ENCODE peak calls at places on chromosome 15, in eight cellular contexts. X, R, S, Z, L, J, V and Q are unnamed samples.

GRCh38 chr15:31353931-31354330 is 27.3 kb downstream of the KLF13 start:
- DNase-seq in X (peak), R (no peak), S (no peak), Z (no peak), L (no peak), J (peak), V (no peak), Q (no peak)

GRCh38 chr15:71743861-71744382 is 66.4 kb upstream of the NR2E3 start:
- DNase-seq in X (no peak), R (peak), S (peak), Z (peak), L (peak), J (no peak), V (peak), Q (peak)

GRCh38 chr15:98635848-98636247 is 12.5 kb upstream of the IGF1R start:
- DNase-seq in X (no peak), R (no peak), S (no peak), Z (no peak), L (no peak), J (no peak), V (no peak), Q (no peak)

GRCh38 chr15:49844390-49844789 is 223.5 kb downstream of the DTWD1 start:
- DNase-seq in X (no peak), R (no peak), S (no peak), Z (no peak), L (no peak), J (no peak), V (no peak), Q (no peak)

GRCh38 chr15:48641416-48641815 is 4.1 kb downstream of the FBN1 start:
- DNase-seq in X (no peak), R (no peak), S (no peak), Z (no peak), L (no peak), J (no peak), V (no peak), Q (no peak)

GRCh38 chr15:29674661-29675533 is 147.4 kb downstream of the TJP1 start:
- DNase-seq in X (peak), R (peak), S (no peak), Z (peak), L (peak), J (peak), V (no peak), Q (peak)

GRCh38 chr15:70343961-70344360 is 246.2 kb upstream of the TLE3 start:
- DNase-seq in X (no peak), R (no peak), S (no peak), Z (no peak), L (no peak), J (no peak), V (no peak), Q (no peak)

GRCh38 chr15:93201940-93202339 is 112.9 kb upstream of the RGMA start:
- DNase-seq in X (no peak), R (no peak), S (no peak), Z (no peak), L (no peak), J (no peak), V (no peak), Q (no peak)

GRCh38 chr15:55372701-55373440 is 35.3 kb downstream of the CCPG1 start:
- DNase-seq in X (no peak), R (no peak), S (no peak), Z (no peak), L (no peak), J (no peak), V (peak), Q (no peak)

GRCh38 chr15:57213783-57214366 is 162.4 kb upstream of the CGNL1 start:
- DNase-seq in X (no peak), R (no peak), S (no peak), Z (peak), L (no peak), J (no peak), V (peak), Q (no peak)

GRCh38 chr15:37133619-37134018 is 33.3 kb upstream of the MEIS2 start:
- DNase-seq in X (no peak), R (no peak), S (no peak), Z (no peak), L (no peak), J (no peak), V (no peak), Q (no peak)

GRCh38 chr15:99818872-99819271 is 85.6 kb upstream of the LYSMD4 start:
- DNase-seq in X (no peak), R (no peak), S (no peak), Z (no peak), L (no peak), J (no peak), V (no peak), Q (no peak)

GRCh38 chr15:49990835-49991540 is 128.0 kb downstream of the ATP8B4 start:
- DNase-seq in X (no peak), R (no peak), S (no peak), Z (no peak), L (no peak), J (no peak), V (no peak), Q (no peak)

GRCh38 chr15:50881121-50882048 is 27.1 kb upstream of the AP4E1 start:
- DNase-seq in X (no peak), R (no peak), S (no peak), Z (no peak), L (no peak), J (no peak), V (no peak), Q (no peak)

GRCh38 chr15:31230630-31231485 is 95.8 kb upstream of the KLF13 start:
- DNase-seq in X (peak), R (no peak), S (no peak), Z (no peak), L (no peak), J (peak), V (peak), Q (no peak)

GRCh38 chr15:74011610-74012009 is 17.1 kb downstream of the PML start:
- DNase-seq in X (no peak), R (peak), S (no peak), Z (no peak), L (peak), J (no peak), V (no peak), Q (no peak)

GRCh38 chr15:55681631-55682030 is 61.3 kb downstream of the PRTG start:
- DNase-seq in X (no peak), R (no peak), S (no peak), Z (no peak), L (no peak), J (no peak), V (peak), Q (no peak)

GRCh38 chr15:64379216-64379960 is 1.9 kb downstream of the PCLAF start:
- DNase-seq in X (no peak), R (no peak), S (no peak), Z (no peak), L (no peak), J (no peak), V (no peak), Q (no peak)

GRCh38 chr15:70806992-70807712 is 43.8 kb upstream of the UACA start:
- DNase-seq in X (peak), R (no peak), S (no peak), Z (no peak), L (peak), J (peak), V (no peak), Q (no peak)

GRCh38 chr15:100723323-100723801 is 121.0 kb downstream of the ASB7 start:
- DNase-seq in X (no peak), R (no peak), S (no peak), Z (no peak), L (no peak), J (no peak), V (no peak), Q (peak)

GRCh38 chr15:27796405-27797085 is 302.6 kb downstream of the OCA2 start:
- DNase-seq in X (no peak), R (no peak), S (no peak), Z (no peak), L (no peak), J (no peak), V (no peak), Q (no peak)

GRCh38 chr15:91921188-91921820 is 67.8 kb downstream of the SLCO3A1 start:
- DNase-seq in X (no peak), R (no peak), S (no peak), Z (no peak), L (no peak), J (no peak), V (no peak), Q (no peak)

GRCh38 chr15:84731774-84732173 is 15.8 kb upstream of the SEC11A start:
- DNase-seq in X (no peak), R (no peak), S (no peak), Z (no peak), L (no peak), J (no peak), V (no peak), Q (no peak)

GRCh38 chr15:72222433-72222832 is 8.6 kb downstream of the PKM start:
- DNase-seq in X (peak), R (no peak), S (no peak), Z (no peak), L (no peak), J (no peak), V (no peak), Q (peak)

GRCh38 chr15:78681306-78682012 is 40.4 kb upstream of the CHRNB4 start:
- DNase-seq in X (no peak), R (no peak), S (no peak), Z (peak), L (no peak), J (peak), V (no peak), Q (no peak)

GRCh38 chr15:48400086-48400485 is 68.9 kb downstream of the DUT start:
- DNase-seq in X (no peak), R (no peak), S (no peak), Z (no peak), L (no peak), J (no peak), V (no peak), Q (no peak)

GRCh38 chr15:99123706-99124451 is 19.0 kb downstream of the SYNM start:
- DNase-seq in X (peak), R (peak), S (no peak), Z (peak), L (peak), J (no peak), V (no peak), Q (peak)

GRCh38 chr15:29480278-29480677 is 210.7 kb upstream of the NSMCE3 start:
- DNase-seq in X (no peak), R (no peak), S (no peak), Z (no peak), L (no peak), J (no peak), V (no peak), Q (no peak)

GRCh38 chr15:34679326-34679725 is 75.5 kb downstream of the GJD2 start:
- DNase-seq in X (no peak), R (no peak), S (no peak), Z (no peak), L (no peak), J (no peak), V (no peak), Q (no peak)

GRCh38 chr15:28886431-28887343 is 913 bp downstream of the APBA2 start:
- DNase-seq in X (no peak), R (no peak), S (peak), Z (peak), L (no peak), J (no peak), V (no peak), Q (no peak)

GRCh38 chr15:85379403-85380131 is 836 bp upstream of the AKAP13 start:
- DNase-seq in X (no peak), R (peak), S (peak), Z (peak), L (no peak), J (no peak), V (no peak), Q (peak)

GRCh38 chr15:72968531-72968922 is 83.7 kb upstream of the NEO1 start:
- DNase-seq in X (peak), R (no peak), S (no peak), Z (no peak), L (peak), J (no peak), V (no peak), Q (peak)

GRCh38 chr15:63672775-63673174 is 75.6 kb downstream of the FBXL22 start:
- DNase-seq in X (no peak), R (no peak), S (no peak), Z (no peak), L (no peak), J (no peak), V (no peak), Q (no peak)

GRCh38 chr15:63238796-63239195 is 38.6 kb upstream of the APH1B start:
- DNase-seq in X (no peak), R (no peak), S (no peak), Z (no peak), L (no peak), J (no peak), V (peak), Q (no peak)

GRCh38 chr15:25798207-25798931 is 64.8 kb downstream of the ATP10A start:
- DNase-seq in X (no peak), R (no peak), S (no peak), Z (no peak), L (no peak), J (no peak), V (no peak), Q (no peak)

GRCh38 chr15:65028921-65029735 is at the start of gene MTFMT:
- DNase-seq in X (peak), R (peak), S (peak), Z (peak), L (peak), J (peak), V (peak), Q (peak)

GRCh38 chr15:91264651-91265351 is 164.7 kb downstream of the SV2B start:
- DNase-seq in X (no peak), R (no peak), S (no peak), Z (no peak), L (no peak), J (no peak), V (no peak), Q (no peak)

GRCh38 chr15:95929232-95929846 is 401.2 kb upstream of the NR2F2 start:
- DNase-seq in X (no peak), R (no peak), S (no peak), Z (no peak), L (no peak), J (no peak), V (peak), Q (no peak)

GRCh38 chr15:29934251-29934650 is 112.0 kb upstream of the TJP1 start:
- DNase-seq in X (no peak), R (no peak), S (no peak), Z (no peak), L (no peak), J (no peak), V (no peak), Q (no peak)

GRCh38 chr15:71325461-71325860 is 210.2 kb downstream of the THSD4 start:
- DNase-seq in X (no peak), R (no peak), S (no peak), Z (no peak), L (no peak), J (no peak), V (no peak), Q (no peak)

GRCh38 chr15:60699845-60700244 is 220.9 kb upstream of the ICE2 start:
- DNase-seq in X (no peak), R (no peak), S (no peak), Z (no peak), L (no peak), J (no peak), V (no peak), Q (no peak)
- TF ChIP-seq CTCF in X (no peak), R (no peak), S (no peak), Z (no peak), L (no peak), J (no peak), V (no peak), Q (no peak)

DNA sequence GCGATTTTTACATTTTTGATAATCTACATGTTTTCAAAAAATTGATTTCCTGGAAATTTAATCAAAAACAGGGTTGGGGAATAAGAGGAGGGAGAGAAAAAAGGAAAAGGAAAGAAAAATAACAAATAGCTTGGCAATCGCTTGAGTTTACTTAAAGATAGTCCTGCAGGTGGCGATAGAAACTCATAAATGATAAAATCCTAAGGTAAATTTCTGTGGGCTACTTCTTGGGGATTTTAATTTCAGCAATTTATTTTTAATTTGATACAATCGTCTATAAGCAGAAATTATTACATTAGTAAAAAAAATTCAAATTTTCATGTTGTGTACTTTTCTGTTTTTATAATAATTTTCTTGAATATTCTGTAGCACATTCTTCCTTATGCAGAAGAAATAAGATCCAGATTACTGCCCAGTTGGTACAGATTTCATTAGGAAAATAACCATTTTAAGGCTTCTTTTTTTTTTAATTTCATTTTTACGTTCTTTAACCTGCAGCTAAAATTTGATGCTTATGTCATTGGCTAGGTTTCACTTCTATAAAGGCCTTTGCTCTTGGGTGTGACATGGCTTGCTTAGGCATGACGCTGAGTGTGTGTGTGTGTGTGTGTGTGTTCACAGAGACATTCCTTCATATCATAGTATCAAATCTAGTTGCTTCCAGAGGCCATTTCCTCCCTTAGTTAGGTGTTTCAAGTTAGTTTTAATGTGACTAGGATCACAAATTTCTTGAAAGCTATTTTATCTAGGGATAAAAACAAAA is 181.8 kb downstream of the MCTP2 start:
- DNase-seq in X (no peak), R (peak), S (no peak), Z (peak), L (no peak), J (no peak), V (no peak), Q (no peak)
- TF ChIP-seq CTCF in X (no peak), R (peak), S (no peak), Z (peak), L (no peak), J (no peak), V (peak), Q (peak)

GRCh38 chr15:40564591-40565332 is at the start of gene CCDC32:
- DNase-seq in X (peak), R (peak), S (peak), Z (peak), L (peak), J (peak), V (peak), Q (peak)
- TF ChIP-seq CTCF in X (no peak), R (no peak), S (no peak), Z (no peak), L (no peak), J (no peak), V (no peak), Q (no peak)

GRCh38 chr15:67569668-67570067 is 27.2 kb downstream of the MAP2K5 start:
- DNase-seq in X (no peak), R (no peak), S (no peak), Z (no peak), L (no peak), J (no peak), V (no peak), Q (no peak)

GRCh38 chr15:67563961-67564570 is 21.6 kb downstream of the MAP2K5 start:
- DNase-seq in X (no peak), R (no peak), S (no peak), Z (no peak), L (no peak), J (no peak), V (no peak), Q (no peak)

GRCh38 chr15:67560320-67560719 is 17.8 kb downstream of the MAP2K5 start:
- DNase-seq in X (no peak), R (no peak), S (no peak), Z (no peak), L (no peak), J (no peak), V (no peak), Q (no peak)

GRCh38 chr15:67563092-67563491 is 20.6 kb downstream of the MAP2K5 start:
- DNase-seq in X (no peak), R (no peak), S (no peak), Z (no peak), L (no peak), J (no peak), V (no peak), Q (no peak)

DNA sequence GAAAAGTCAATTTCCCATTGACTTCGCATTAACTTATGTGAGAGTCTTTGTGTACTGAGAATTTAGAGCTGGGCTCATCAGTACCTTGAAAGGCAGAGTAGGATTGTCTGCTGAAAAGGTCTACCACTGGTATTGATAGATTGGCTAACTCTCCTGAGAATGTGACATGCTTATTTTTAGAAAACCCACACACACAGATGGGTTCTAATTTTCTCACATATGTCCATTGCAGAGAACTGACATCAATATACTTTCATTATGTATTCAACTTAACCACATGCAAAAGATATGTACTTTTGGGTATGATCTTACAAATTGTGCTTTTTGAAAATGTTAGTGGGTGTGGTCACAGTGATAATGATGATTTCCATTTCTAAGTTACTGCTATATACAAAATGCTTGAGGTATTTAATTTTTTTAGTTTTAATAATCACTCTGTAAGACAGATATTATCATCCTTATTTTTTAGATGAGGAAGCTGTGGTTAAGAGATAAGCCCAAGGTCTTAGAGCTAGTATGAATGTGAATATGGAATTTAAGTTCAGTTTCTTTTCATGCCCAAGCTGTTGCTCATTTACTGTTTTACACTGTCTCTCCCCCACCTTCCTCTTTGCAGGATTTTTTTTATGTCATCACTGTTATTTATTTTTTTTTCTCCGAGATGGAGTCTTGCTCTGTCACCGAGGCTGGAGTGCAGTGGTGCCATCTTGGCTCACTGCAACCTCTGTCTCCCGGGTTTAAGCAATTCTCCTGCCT is 22.3 kb downstream of the MAP2K5 start:
- DNase-seq in X (no peak), R (no peak), S (no peak), Z (peak), L (no peak), J (no peak), V (peak), Q (no peak)
- TF ChIP-seq CTCF in X (no peak), R (no peak), S (no peak), Z (no peak), L (no peak), J (no peak), V (no peak), Q (no peak)

DNA sequence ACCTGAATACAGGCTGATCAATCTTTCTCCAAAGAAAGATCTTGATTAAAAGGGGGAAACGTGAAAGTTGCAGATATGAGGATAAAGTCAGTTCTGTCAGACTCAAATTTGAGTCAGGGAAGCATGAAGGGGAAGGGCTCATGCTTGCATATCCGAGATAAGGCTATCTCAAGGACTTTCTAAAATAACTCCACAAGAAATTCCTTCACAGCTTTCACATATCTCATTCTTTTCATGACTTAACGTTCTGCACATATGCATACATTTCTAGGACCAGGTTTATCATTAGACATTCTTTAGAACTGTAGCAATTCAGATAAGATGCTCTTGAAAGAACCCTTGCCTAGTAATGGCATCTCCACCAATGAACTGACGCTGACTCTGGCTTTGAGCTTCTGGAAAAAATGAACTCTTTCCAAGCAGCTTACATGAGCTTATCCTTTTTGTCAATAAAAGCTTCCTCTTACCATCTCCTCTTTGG is 15.9 kb downstream of the SH3GL3 start:
- DNase-seq in X (no peak), R (no peak), S (no peak), Z (no peak), L (no peak), J (no peak), V (no peak), Q (no peak)
- TF ChIP-seq CTCF in X (no peak), R (no peak), S (no peak), Z (no peak), L (no peak), J (no peak), V (no peak), Q (no peak)